ENCODE peak calls at places on chromosomes 16 and 17, in five cellular contexts. R is A549, K is GM12878, M is HepG2, B is K562. S is an unnamed sample.

GRCh38 chr17:34902761-34903325 is 58.4 kb downstream of the CCT6B start:
- DNase-seq in R (no peak), B (no peak), M (no peak), K (no peak), S (no peak)

GRCh38 chr17:32461853-32462617 is 17.7 kb downstream of the PSMD11 start:
- DNase-seq in K (no peak), M (peak), R (peak), B (peak), S (peak)

GRCh38 chr17:82053556-82054263 is 2.0 kb downstream of the GPS1 start:
- DNase-seq in B (no peak), R (no peak), K (no peak), M (no peak), S (no peak)

GRCh38 chr17:70336411-70336810 is 167.1 kb downstream of the KCNJ2 start:
- DNase-seq in M (no peak), B (no peak), R (no peak), K (no peak), S (no peak)

GRCh38 chr17:81100668-81101067 is 64.6 kb upstream of the PVALEF start:
- DNase-seq in R (no peak), K (no peak), B (no peak), M (no peak), S (no peak)

GRCh38 chr16:1819611-1820010 is 7.0 kb downstream of the HAGH start:
- DNase-seq in K (no peak), B (no peak), R (no peak), M (no peak), S (no peak)

GRCh38 chr17:19728114-19728495 is 11.7 kb upstream of the SLC47A2 start:
- DNase-seq in R (peak), M (peak), B (no peak), K (no peak), S (no peak)

GRCh38 chr17:7219812-7220592 is at the start of the genes ACADVL and DLG4:
- DNase-seq in M (peak), B (peak), R (peak), K (no peak), S (peak)

GRCh38 chr17:733743-734142 is 1.3 kb downstream of the TLCD3A start:
- DNase-seq in K (no peak), B (no peak), M (no peak), R (no peak), S (no peak)

GRCh38 chr17:81910840-81911276 is 341 bp downstream of the PCYT2 start:
- DNase-seq in M (no peak), K (no peak), B (no peak), R (no peak), S (no peak)

GRCh38 chr17:51045616-51046526 is 74.8 kb downstream of the SPAG9 start:
- DNase-seq in M (peak), B (no peak), K (no peak), R (no peak), S (peak)

GRCh38 chr16:11128211-11129123 is 127.5 kb downstream of the SOCS1 start:
- DNase-seq in K (no peak), R (no peak), B (peak), M (no peak), S (no peak)

GRCh38 chr17:76696763-76697701 is 13.7 kb downstream of the MXRA7 start:
- DNase-seq in K (peak), R (no peak), M (peak), B (no peak), S (no peak)

GRCh38 chr17:3004925-3005324 is 58.5 kb downstream of the OR1D5 start:
- DNase-seq in M (no peak), K (no peak), B (no peak), R (no peak), S (no peak)

GRCh38 chr16:68035227-68035626 is 12.1 kb downstream of the DUS2 start:
- DNase-seq in R (no peak), K (no peak), M (no peak), B (no peak), S (no peak)

GRCh38 chr16:27526169-27526568 is 23.5 kb downstream of the GTF3C1 start:
- DNase-seq in B (peak), K (no peak), M (no peak), R (peak), S (no peak)

GRCh38 chr16:64715624-64716023 is 406.2 kb downstream of the CDH11 start:
- DNase-seq in B (no peak), M (no peak), K (no peak), R (peak), S (no peak)

GRCh38 chr17:4898351-4898750 is 985 bp upstream of the C17orf107 start:
- DNase-seq in K (no peak), M (no peak), R (no peak), B (no peak), S (no peak)

GRCh38 chr16:75070055-75070841 is 46.3 kb downstream of the LDHD start:
- DNase-seq in R (peak), B (peak), K (no peak), M (peak), S (no peak)

GRCh38 chr16:4320030-4320429 is 4.2 kb downstream of the GLIS2 start:
- DNase-seq in M (no peak), B (no peak), K (no peak), R (no peak), S (no peak)

GRCh38 chr17:1773755-1774181 is 11.9 kb downstream of the SERPINF1 start:
- DNase-seq in B (peak), M (no peak), R (no peak), K (no peak), S (no peak)

GRCh38 chr16:12819126-12820117 is 15.7 kb upstream of the CPPED1 start:
- DNase-seq in K (peak), R (peak), M (peak), B (peak), S (peak)

GRCh38 chr16:35797811-35798210 is 2338.4 kb downstream of the TP53TG3F start:
- DNase-seq in R (no peak), B (no peak), K (no peak), M (no peak), S (no peak)

GRCh38 chr16:51523400-51523799 is 372.3 kb upstream of the SALL1 start:
- DNase-seq in K (no peak), R (peak), M (no peak), B (no peak), S (no peak)

GRCh38 chr16:3716831-3717234 is 491 bp downstream of the TRAP1 start:
- DNase-seq in M (no peak), K (no peak), R (peak), B (peak), S (peak)

GRCh38 chr16:50996166-50996565 is 154.9 kb downstream of the SALL1 start:
- DNase-seq in B (no peak), R (no peak), M (no peak), K (no peak), S (no peak)

GRCh38 chr17:49440581-49440980 is 25.9 kb upstream of the PHB1 start:
- DNase-seq in K (no peak), R (no peak), M (no peak), B (no peak), S (no peak)

GRCh38 chr16:3825103-3825502 is 55.4 kb downstream of the CREBBP start:
- DNase-seq in K (no peak), M (no peak), B (no peak), R (no peak), S (no peak)

GRCh38 chr16:20849587-20850390 is 43.5 kb downstream of the REXO5 start:
- DNase-seq in R (peak), M (peak), K (no peak), B (peak), S (peak)

GRCh38 chr17:31907342-31907975 is 6.0 kb upstream of the UTP6 start:
- DNase-seq in M (no peak), K (no peak), B (peak), R (no peak), S (no peak)

GRCh38 chr17:1177099-1177996 is 2.4 kb downstream of the ABR start:
- DNase-seq in B (no peak), K (no peak), R (no peak), M (no peak), S (no peak)

GRCh38 chr16:57469917-57470470 is 7.5 kb downstream of the POLR2C start:
- DNase-seq in M (no peak), R (peak), B (no peak), K (no peak), S (peak)

GRCh38 chr16:1144476-1145382 is 8.2 kb upstream of the CACNA1H start:
- DNase-seq in R (no peak), K (no peak), B (no peak), M (no peak), S (no peak)

GRCh38 chr17:27610304-27610676 is 20.7 kb upstream of the LGALS9 start:
- DNase-seq in K (no peak), M (no peak), B (no peak), R (no peak), S (no peak)

GRCh38 chr17:48617515-48618365 is 2.6 kb upstream of the HOXB8 start:
- DNase-seq in M (no peak), K (no peak), B (no peak), R (no peak), S (peak)

GRCh38 chr16:30535777-30536190 is 1.1 kb upstream of the ZNF747 start:
- DNase-seq in B (peak), K (peak), M (peak), R (peak), S (peak)

GRCh38 chr17:59856859-59857794 is 35.6 kb downstream of the TUBD1 start:
- DNase-seq in K (no peak), R (peak), B (no peak), M (no peak), S (peak)

GRCh38 chr17:59863607-59864006 is 29.1 kb downstream of the TUBD1 start:
- DNase-seq in B (no peak), M (no peak), R (no peak), K (no peak), S (no peak)

GRCh38 chr17:59858167-59858790 is 34.5 kb downstream of the TUBD1 start:
- DNase-seq in K (no peak), B (no peak), M (no peak), R (no peak), S (no peak)

GRCh38 chr17:59859444-59860025 is 33.2 kb downstream of the TUBD1 start:
- DNase-seq in M (peak), R (peak), K (no peak), B (peak), S (no peak)
- TF ChIP-seq JUNB in M (no peak), R (no peak), K (no peak), B (no peak), S (no peak)

DNA sequence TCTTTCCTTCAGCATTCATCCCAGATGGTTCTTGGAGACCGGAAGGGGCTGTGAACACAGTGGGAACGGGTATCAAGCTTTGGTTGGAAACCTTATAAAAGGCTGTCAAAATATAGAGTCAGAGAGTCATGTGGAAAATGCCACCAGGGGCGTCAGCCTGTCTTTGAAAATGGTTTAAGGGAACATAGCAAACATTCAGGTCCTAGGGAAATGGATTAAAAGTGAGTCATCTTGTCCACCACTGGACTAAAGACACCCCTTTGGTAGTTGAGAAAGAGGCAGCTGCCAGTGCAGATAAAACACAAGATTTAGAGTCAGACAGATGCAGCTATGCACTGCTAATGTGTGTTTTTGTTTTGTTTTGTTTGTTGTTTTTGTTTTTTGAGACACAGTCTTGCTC is 47.8 kb upstream of the BCO1 start:
- DNase-seq in B (peak), R (peak), M (peak), K (no peak), S (no peak)
- TF ChIP-seq JUNB in B (no peak), R (peak), M (no peak), K (no peak), S (no peak)

GRCh38 chr16:15509051-15509592 is 74.7 kb downstream of the BMERB1 start:
- DNase-seq in B (peak), R (no peak), K (no peak), M (no peak), S (peak)
- TF ChIP-seq JUNB in B (no peak), R (no peak), K (no peak), M (no peak), S (no peak)

GRCh38 chr16:66508261-66508913 is 41.5 kb downstream of the TK2 start:
- DNase-seq in M (no peak), K (no peak), B (no peak), R (peak), S (no peak)
- TF ChIP-seq JUNB in M (no peak), K (peak), B (no peak), R (peak), S (no peak)

GRCh38 chr17:14793237-14793636 is 471.9 kb downstream of the PMP22 start:
- DNase-seq in R (no peak), M (no peak), B (no peak), K (no peak), S (no peak)
- TF ChIP-seq JUNB in R (no peak), M (no peak), B (no peak), K (no peak), S (no peak)

DNA sequence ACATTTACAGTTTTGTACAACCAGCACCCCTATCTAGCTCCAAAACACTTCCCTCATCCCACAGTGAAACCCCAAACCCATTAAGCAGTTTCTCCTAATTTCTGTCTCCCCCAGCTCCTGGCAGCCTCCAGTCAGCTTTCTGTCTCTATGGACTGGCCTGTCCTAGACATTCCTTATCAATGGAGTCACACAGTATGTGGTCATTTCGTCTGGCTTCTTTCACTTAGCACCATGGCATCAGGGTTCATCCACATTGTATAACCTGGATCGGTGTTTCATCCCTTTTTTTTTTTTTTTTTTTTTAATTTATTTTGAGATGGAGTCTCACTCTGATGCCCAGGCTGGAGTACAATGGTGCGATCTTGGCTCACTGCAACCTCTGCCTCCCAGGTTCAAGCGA is 68.5 kb downstream of the ZDHHC7 start:
- DNase-seq in R (no peak), B (no peak), K (no peak), M (no peak), S (no peak)
- TF ChIP-seq JUNB in R (no peak), B (no peak), K (no peak), M (no peak), S (no peak)

S was measured in GM23338.